ENCODE peak calls at places on chromosomes 13 and 19, in five cellular contexts. L is suprapubic skin, W is left lung, U is neural crest cell, Z is H1. V is an unnamed sample.

GRCh38 chr19:5691930-5692784 is 2.1 kb downstream of the RPL36 start:
- DNase-seq in W (peak), U (no peak), L (no peak), Z (no peak), V (no peak)

GRCh38 chr13:23965346-23965745 is 68.0 kb upstream of the C1QTNF9B start:
- DNase-seq in U (no peak), W (no peak), L (no peak), Z (no peak), V (no peak)

GRCh38 chr13:114166381-114167131 is 12.5 kb upstream of the CFAP97D2 start:
- DNase-seq in U (no peak), Z (no peak), W (no peak), L (no peak), V (no peak)

GRCh38 chr13:21976159-21976558 is 305.3 kb downstream of the FGF9 start:
- DNase-seq in L (no peak), W (no peak), Z (no peak), U (no peak), V (no peak)

GRCh38 chr19:4379383-4380253 is 20.7 kb downstream of the SH3GL1 start:
- DNase-seq in Z (no peak), W (peak), U (no peak), L (no peak), V (no peak)

GRCh38 chr13:80454245-80454644 is 113.3 kb upstream of the SPRY2 start:
- DNase-seq in U (no peak), Z (no peak), W (no peak), L (no peak), V (no peak)

GRCh38 chr13:59178344-59178743 is 985.4 kb downstream of the DIAPH3 start:
- DNase-seq in U (no peak), L (no peak), W (no peak), Z (no peak), V (no peak)

GRCh38 chr19:10238172-10238783 is 7.1 kb upstream of the S1PR2 start:
- DNase-seq in W (no peak), L (peak), U (no peak), Z (no peak), V (no peak)

GRCh38 chr13:51957377-51958216 is 53.7 kb downstream of the ATP7B start:
- DNase-seq in Z (no peak), L (no peak), W (no peak), U (no peak), V (no peak)

GRCh38 chr19:30659638-30660037 is 287.5 kb downstream of the ZNF536 start:
- DNase-seq in W (no peak), L (no peak), U (no peak), Z (no peak), V (no peak)

GRCh38 chr13:91162180-91162579 is 185.3 kb upstream of the MIR17HG start:
- DNase-seq in L (no peak), Z (no peak), W (no peak), U (no peak), V (no peak)

GRCh38 chr13:43663474-43664090 is 123.2 kb downstream of the ENOX1 start:
- DNase-seq in Z (no peak), W (no peak), L (no peak), U (no peak), V (no peak)

GRCh38 chr13:106589716-106590115 is 21.8 kb upstream of the ARGLU1 start:
- DNase-seq in L (no peak), W (no peak), Z (no peak), U (no peak), V (no peak)

GRCh38 chr19:11194657-11195056 is 2.7 kb downstream of the KANK2 start:
- DNase-seq in U (no peak), L (no peak), W (no peak), Z (no peak), V (no peak)

GRCh38 chr19:32566246-32566830 is 14.7 kb upstream of the PDCD5 start:
- DNase-seq in U (no peak), L (no peak), Z (no peak), W (no peak), V (no peak)

GRCh38 chr13:91805605-91806004 is 407.2 kb downstream of the GPC5 start:
- DNase-seq in Z (no peak), U (no peak), L (no peak), W (no peak), V (no peak)

GRCh38 chr19:49939721-49940481 is 10.6 kb upstream of the NUP62 start:
- DNase-seq in U (no peak), L (no peak), W (peak), Z (no peak), V (no peak)

GRCh38 chr13:33453911-33454310 is 168.4 kb upstream of the STARD13 start:
- DNase-seq in U (no peak), L (no peak), Z (no peak), W (no peak), V (no peak)

GRCh38 chr19:18460900-18461299 is 23.0 kb upstream of the ISYNA1 start:
- DNase-seq in W (peak), L (no peak), Z (no peak), U (no peak), V (no peak)

GRCh38 chr19:42361545-42361910 is 28.6 kb downstream of the CNFN start:
- DNase-seq in U (no peak), L (no peak), Z (no peak), W (no peak), V (no peak)

GRCh38 chr19:33404916-33405315 is 31.4 kb downstream of the CEBPG start:
- DNase-seq in L (no peak), W (peak), U (no peak), Z (no peak), V (peak)

GRCh38 chr19:1650627-1651009 is 1.8 kb downstream of the TCF3 start:
- DNase-seq in U (no peak), W (peak), Z (no peak), L (no peak), V (no peak)

GRCh38 chr13:82713681-82714405 is 1168.4 kb downstream of the SLITRK1 start:
- DNase-seq in Z (no peak), L (no peak), U (no peak), W (no peak), V (no peak)

GRCh38 chr19:1956868-1957492 is 16.0 kb downstream of the CSNK1G2 start:
- DNase-seq in Z (peak), W (peak), U (no peak), L (no peak), V (no peak)

GRCh38 chr13:38255600-38255999 is 94.1 kb upstream of the UFM1 start:
- DNase-seq in Z (no peak), W (no peak), L (no peak), U (no peak), V (no peak)

GRCh38 chr13:106104281-106104901 is 431.1 kb downstream of the EFNB2 start:
- DNase-seq in Z (no peak), L (no peak), W (no peak), U (no peak), V (no peak)

GRCh38 chr13:33307820-33308219 is 22.3 kb upstream of the STARD13 start:
- DNase-seq in Z (no peak), L (no peak), W (no peak), U (no peak), V (no peak)

GRCh38 chr13:106561551-106562170 is 6.3 kb downstream of the ARGLU1 start:
- DNase-seq in W (no peak), L (no peak), U (no peak), Z (no peak), V (no peak)

GRCh38 chr19:51690359-51691121 is 2.6 kb upstream of the SPACA6 start:
- DNase-seq in Z (peak), U (no peak), W (peak), L (no peak), V (peak)

GRCh38 chr13:106533940-106534843 is 1.3 kb downstream of the EFNB2 start:
- DNase-seq in W (peak), Z (peak), L (no peak), U (peak), V (no peak)

GRCh38 chr13:50514249-50514648 is 329.2 kb downstream of the DLEU7 start:
- DNase-seq in Z (no peak), L (no peak), U (no peak), W (no peak), V (no peak)

GRCh38 chr13:39688699-39689405 is 33.4 kb downstream of the COG6 start:
- DNase-seq in Z (no peak), W (no peak), L (no peak), U (no peak), V (no peak)
- TF ChIP-seq CTCF in Z (no peak), W (no peak), L (no peak), U (no peak), V (no peak)

DNA sequence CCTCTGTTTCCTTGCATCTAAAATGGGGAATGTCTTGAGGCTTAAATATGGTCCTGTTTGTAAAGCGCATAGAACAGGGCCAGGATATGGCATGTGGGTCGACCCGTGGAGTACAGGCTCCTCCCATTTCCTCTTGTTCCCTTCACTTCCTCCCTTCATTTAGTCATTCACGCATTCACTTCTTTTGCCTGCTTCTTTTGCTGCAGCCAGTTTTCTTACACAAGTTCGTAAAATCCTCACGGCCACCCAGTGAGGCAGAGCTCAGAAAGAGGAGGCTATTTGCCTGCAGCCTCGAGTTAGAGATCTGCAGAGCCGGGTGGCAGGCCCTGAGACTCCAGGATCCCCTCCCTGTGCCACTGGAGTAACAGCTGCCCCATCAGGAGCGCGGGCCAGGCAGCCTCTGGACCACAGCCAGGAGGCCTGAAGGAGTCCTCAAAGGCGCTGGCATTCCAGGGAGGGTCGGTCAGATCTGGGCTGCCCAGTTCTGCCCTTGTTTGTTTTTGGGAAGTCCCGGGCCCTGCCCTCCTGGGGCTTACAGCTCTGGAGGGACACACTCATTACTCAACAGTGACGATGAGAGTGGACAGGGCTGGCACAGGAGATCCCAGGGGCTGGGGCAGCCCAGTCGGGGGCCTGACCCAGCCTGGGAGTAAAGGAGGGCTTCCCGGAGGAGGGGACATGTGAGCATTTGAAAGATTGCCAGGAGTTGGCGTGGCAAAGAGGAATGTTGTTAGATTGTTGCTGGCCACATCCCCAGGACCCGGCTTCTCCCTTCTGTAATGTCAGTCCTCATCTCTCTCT is 4.6 kb downstream of the PPP5C start:
- DNase-seq in U (no peak), L (peak), Z (no peak), W (peak), V (no peak)
- TF ChIP-seq CTCF in U (no peak), L (no peak), Z (no peak), W (no peak), V (no peak)

GRCh38 chr13:98346904-98347636 is 170.0 kb upstream of the RNF113B start:
- DNase-seq in L (no peak), W (no peak), U (no peak), Z (no peak), V (no peak)

GRCh38 chr13:98348476-98348875 is 171.4 kb upstream of the RNF113B start:
- DNase-seq in L (no peak), U (no peak), Z (no peak), W (no peak), V (no peak)

GRCh38 chr13:98344392-98344791 is 167.3 kb upstream of the RNF113B start:
- DNase-seq in L (no peak), Z (no peak), U (no peak), W (no peak), V (no peak)

GRCh38 chr13:98343461-98343860 is 166.4 kb upstream of the RNF113B start:
- DNase-seq in U (no peak), W (no peak), L (no peak), Z (no peak), V (no peak)

GRCh38 chr13:98345103-98345899 is 168.2 kb upstream of the RNF113B start:
- DNase-seq in W (no peak), U (no peak), Z (no peak), L (no peak), V (no peak)
- TF ChIP-seq CTCF in W (no peak), U (no peak), Z (no peak), L (no peak), V (no peak)

GRCh38 chr19:7119582-7119981 is 50.1 kb downstream of the ZNF557 start:
- DNase-seq in L (no peak), U (no peak), W (no peak), Z (no peak), V (no peak)
- TF ChIP-seq CTCF in L (no peak), U (no peak), W (no peak), Z (no peak), V (no peak)

GRCh38 chr13:27354379-27354778 is 70.0 kb upstream of the GTF3A start:
- DNase-seq in U (no peak), Z (no peak), L (no peak), W (no peak), V (no peak)
- TF ChIP-seq CTCF in U (no peak), Z (no peak), L (no peak), W (no peak), V (no peak)